ENCODE peak calls at places on chromosomes 13 and 19, in nine cellular contexts. One of them, this sample, is unnamed. For H3K9me3, the result is how much of the 10 kb centered on the place peaks cover.

GRCh38 chr19:33713194-33713593 is 83.5 kb upstream of the KCTD15 start:
- DNase-seq in colonic mucosa: no peak
- DNase-seq in left lung: no peak
- DNase-seq in tibial nerve: no peak
- DNase-seq in CD4-positive, alpha-beta T cell: no peak
- DNase-seq in esophagus squamous epithelium: no peak
- DNase-seq in thoracic aorta: no peak
- DNase-seq in IMR-90: no peak
- DNase-seq in cardiac muscle cell: no peak
- DNase-seq in this sample: no peak

GRCh38 chr19:4350726-4351125 is 7.4 kb downstream of the MPND start:
- DNase-seq in thoracic aorta: no peak
- DNase-seq in cardiac muscle cell: no peak
- DNase-seq in colonic mucosa: no peak
- DNase-seq in left lung: no peak
- DNase-seq in esophagus squamous epithelium: no peak
- DNase-seq in tibial nerve: no peak
- DNase-seq in IMR-90: no peak
- DNase-seq in CD4-positive, alpha-beta T cell: no peak
- DNase-seq in this sample: no peak

GRCh38 chr13:29500426-29500825 is 95.1 kb downstream of the SLC7A1 start:
- DNase-seq in thoracic aorta: no peak
- DNase-seq in colonic mucosa: no peak
- DNase-seq in esophagus squamous epithelium: no peak
- DNase-seq in left lung: no peak
- DNase-seq in tibial nerve: no peak
- DNase-seq in cardiac muscle cell: no peak
- DNase-seq in CD4-positive, alpha-beta T cell: no peak
- DNase-seq in IMR-90: no peak
- DNase-seq in this sample: no peak

GRCh38 chr19:4534836-4535658 is at the start of gene PLIN5:
- DNase-seq in IMR-90: peak
- DNase-seq in left lung: peak
- DNase-seq in CD4-positive, alpha-beta T cell: peak
- DNase-seq in tibial nerve: peak
- DNase-seq in cardiac muscle cell: peak
- DNase-seq in thoracic aorta: no peak
- DNase-seq in colonic mucosa: peak
- DNase-seq in esophagus squamous epithelium: no peak
- DNase-seq in this sample: peak

GRCh38 chr13:113863511-113864302 is at the start of gene GAS6:
- DNase-seq in esophagus squamous epithelium: no peak
- DNase-seq in colonic mucosa: peak
- DNase-seq in left lung: peak
- DNase-seq in thoracic aorta: no peak
- DNase-seq in tibial nerve: no peak
- DNase-seq in CD4-positive, alpha-beta T cell: no peak
- DNase-seq in cardiac muscle cell: peak
- DNase-seq in IMR-90: no peak
- DNase-seq in this sample: peak

GRCh38 chr19:47490031-47490430 is 6.0 kb upstream of the KPTN start:
- DNase-seq in colonic mucosa: no peak
- DNase-seq in left lung: peak
- DNase-seq in CD4-positive, alpha-beta T cell: no peak
- DNase-seq in esophagus squamous epithelium: no peak
- DNase-seq in thoracic aorta: no peak
- DNase-seq in tibial nerve: no peak
- DNase-seq in cardiac muscle cell: no peak
- DNase-seq in IMR-90: no peak
- DNase-seq in this sample: no peak

GRCh38 chr19:32692727-32693061 is 1.1 kb downstream of the NUDT19 start:
- DNase-seq in tibial nerve: no peak
- DNase-seq in left lung: no peak
- DNase-seq in CD4-positive, alpha-beta T cell: no peak
- DNase-seq in esophagus squamous epithelium: no peak
- DNase-seq in cardiac muscle cell: no peak
- DNase-seq in IMR-90: no peak
- DNase-seq in colonic mucosa: no peak
- DNase-seq in thoracic aorta: no peak
- DNase-seq in this sample: no peak

GRCh38 chr13:113643593-113643992 is 14.4 kb downstream of the ATP4B start:
- DNase-seq in colonic mucosa: no peak
- DNase-seq in IMR-90: no peak
- DNase-seq in cardiac muscle cell: no peak
- DNase-seq in esophagus squamous epithelium: no peak
- DNase-seq in tibial nerve: no peak
- DNase-seq in CD4-positive, alpha-beta T cell: no peak
- DNase-seq in left lung: no peak
- DNase-seq in thoracic aorta: no peak
- DNase-seq in this sample: no peak

GRCh38 chr13:107441279-107441678 is 774.1 kb downstream of the LIG4 start:
- DNase-seq in colonic mucosa: no peak
- DNase-seq in cardiac muscle cell: peak
- DNase-seq in thoracic aorta: no peak
- DNase-seq in tibial nerve: no peak
- DNase-seq in esophagus squamous epithelium: no peak
- DNase-seq in left lung: no peak
- DNase-seq in CD4-positive, alpha-beta T cell: no peak
- DNase-seq in IMR-90: peak
- DNase-seq in this sample: no peak

GRCh38 chr13:100397627-100398026 is 191.0 kb downstream of the GGACT start:
- DNase-seq in tibial nerve: no peak
- DNase-seq in cardiac muscle cell: no peak
- DNase-seq in thoracic aorta: no peak
- DNase-seq in CD4-positive, alpha-beta T cell: no peak
- DNase-seq in left lung: no peak
- DNase-seq in esophagus squamous epithelium: no peak
- DNase-seq in colonic mucosa: no peak
- DNase-seq in IMR-90: no peak
- DNase-seq in this sample: no peak

GRCh38 chr13:48831248-48831647 is 144.5 kb upstream of the FNDC3A start:
- DNase-seq in tibial nerve: no peak
- DNase-seq in thoracic aorta: no peak
- DNase-seq in CD4-positive, alpha-beta T cell: no peak
- DNase-seq in esophagus squamous epithelium: no peak
- DNase-seq in left lung: no peak
- DNase-seq in IMR-90: peak
- DNase-seq in cardiac muscle cell: peak
- DNase-seq in colonic mucosa: no peak
- DNase-seq in this sample: no peak
- H3K9me3 ChIP-seq in tibial nerve: under half
- H3K9me3 ChIP-seq in thoracic aorta: under half
- H3K9me3 ChIP-seq in CD4-positive, alpha-beta T cell: under half
- H3K9me3 ChIP-seq in esophagus squamous epithelium: under half
- H3K9me3 ChIP-seq in left lung: under half
- H3K9me3 ChIP-seq in IMR-90: under half
- H3K9me3 ChIP-seq in cardiac muscle cell: under half
- H3K9me3 ChIP-seq in colonic mucosa: under half
- H3K9me3 ChIP-seq in this sample: under half

GRCh38 chr13:41848435-41849255 is 112.3 kb downstream of the VWA8 start:
- DNase-seq in colonic mucosa: no peak
- DNase-seq in cardiac muscle cell: peak
- DNase-seq in thoracic aorta: no peak
- DNase-seq in IMR-90: peak
- DNase-seq in CD4-positive, alpha-beta T cell: no peak
- DNase-seq in tibial nerve: no peak
- DNase-seq in left lung: no peak
- DNase-seq in esophagus squamous epithelium: no peak
- DNase-seq in this sample: no peak
- TF ChIP-seq CTCF in colonic mucosa: no peak
- TF ChIP-seq CTCF in cardiac muscle cell: peak
- TF ChIP-seq CTCF in thoracic aorta: no peak
- TF ChIP-seq CTCF in IMR-90: no peak
- TF ChIP-seq CTCF in CD4-positive, alpha-beta T cell: no peak
- TF ChIP-seq CTCF in tibial nerve: no peak
- TF ChIP-seq CTCF in left lung: no peak
- TF ChIP-seq CTCF in esophagus squamous epithelium: peak
- TF ChIP-seq CTCF in this sample: no peak

GRCh38 chr19:9295411-9295849 is 14.2 kb downstream of the ZNF699 start:
- DNase-seq in tibial nerve: no peak
- DNase-seq in colonic mucosa: no peak
- DNase-seq in left lung: no peak
- DNase-seq in IMR-90: no peak
- DNase-seq in thoracic aorta: no peak
- DNase-seq in CD4-positive, alpha-beta T cell: no peak
- DNase-seq in esophagus squamous epithelium: no peak
- DNase-seq in cardiac muscle cell: no peak
- DNase-seq in this sample: no peak
- H3K9me3 ChIP-seq in tibial nerve: half or more
- H3K9me3 ChIP-seq in colonic mucosa: under half
- H3K9me3 ChIP-seq in left lung: under half
- H3K9me3 ChIP-seq in IMR-90: half or more
- H3K9me3 ChIP-seq in thoracic aorta: half or more
- H3K9me3 ChIP-seq in CD4-positive, alpha-beta T cell: half or more
- H3K9me3 ChIP-seq in esophagus squamous epithelium: under half
- H3K9me3 ChIP-seq in cardiac muscle cell: under half
- H3K9me3 ChIP-seq in this sample: half or more

GRCh38 chr19:13154911-13155471 is 4.8 kb downstream of the IER2 start:
- DNase-seq in cardiac muscle cell: peak
- DNase-seq in thoracic aorta: no peak
- DNase-seq in esophagus squamous epithelium: no peak
- DNase-seq in tibial nerve: peak
- DNase-seq in colonic mucosa: peak
- DNase-seq in IMR-90: peak
- DNase-seq in left lung: peak
- DNase-seq in CD4-positive, alpha-beta T cell: peak
- DNase-seq in this sample: peak
- TF ChIP-seq CTCF in cardiac muscle cell: peak
- TF ChIP-seq CTCF in thoracic aorta: no peak
- TF ChIP-seq CTCF in esophagus squamous epithelium: peak
- TF ChIP-seq CTCF in tibial nerve: peak
- TF ChIP-seq CTCF in colonic mucosa: no peak
- TF ChIP-seq CTCF in IMR-90: peak
- TF ChIP-seq CTCF in left lung: no peak
- TF ChIP-seq CTCF in CD4-positive, alpha-beta T cell: peak
- TF ChIP-seq CTCF in this sample: no peak

GRCh38 chr19:23145617-23146415 is 29.0 kb downstream of the ZNF730 start:
- DNase-seq in esophagus squamous epithelium: no peak
- DNase-seq in cardiac muscle cell: no peak
- DNase-seq in tibial nerve: no peak
- DNase-seq in CD4-positive, alpha-beta T cell: no peak
- DNase-seq in left lung: no peak
- DNase-seq in colonic mucosa: no peak
- DNase-seq in IMR-90: no peak
- DNase-seq in thoracic aorta: no peak
- DNase-seq in this sample: no peak
- H3K9me3 ChIP-seq in esophagus squamous epithelium: under half
- H3K9me3 ChIP-seq in cardiac muscle cell: under half
- H3K9me3 ChIP-seq in tibial nerve: half or more
- H3K9me3 ChIP-seq in CD4-positive, alpha-beta T cell: under half
- H3K9me3 ChIP-seq in left lung: under half
- H3K9me3 ChIP-seq in colonic mucosa: under half
- H3K9me3 ChIP-seq in IMR-90: under half
- H3K9me3 ChIP-seq in thoracic aorta: under half
- H3K9me3 ChIP-seq in this sample: under half

DNA sequence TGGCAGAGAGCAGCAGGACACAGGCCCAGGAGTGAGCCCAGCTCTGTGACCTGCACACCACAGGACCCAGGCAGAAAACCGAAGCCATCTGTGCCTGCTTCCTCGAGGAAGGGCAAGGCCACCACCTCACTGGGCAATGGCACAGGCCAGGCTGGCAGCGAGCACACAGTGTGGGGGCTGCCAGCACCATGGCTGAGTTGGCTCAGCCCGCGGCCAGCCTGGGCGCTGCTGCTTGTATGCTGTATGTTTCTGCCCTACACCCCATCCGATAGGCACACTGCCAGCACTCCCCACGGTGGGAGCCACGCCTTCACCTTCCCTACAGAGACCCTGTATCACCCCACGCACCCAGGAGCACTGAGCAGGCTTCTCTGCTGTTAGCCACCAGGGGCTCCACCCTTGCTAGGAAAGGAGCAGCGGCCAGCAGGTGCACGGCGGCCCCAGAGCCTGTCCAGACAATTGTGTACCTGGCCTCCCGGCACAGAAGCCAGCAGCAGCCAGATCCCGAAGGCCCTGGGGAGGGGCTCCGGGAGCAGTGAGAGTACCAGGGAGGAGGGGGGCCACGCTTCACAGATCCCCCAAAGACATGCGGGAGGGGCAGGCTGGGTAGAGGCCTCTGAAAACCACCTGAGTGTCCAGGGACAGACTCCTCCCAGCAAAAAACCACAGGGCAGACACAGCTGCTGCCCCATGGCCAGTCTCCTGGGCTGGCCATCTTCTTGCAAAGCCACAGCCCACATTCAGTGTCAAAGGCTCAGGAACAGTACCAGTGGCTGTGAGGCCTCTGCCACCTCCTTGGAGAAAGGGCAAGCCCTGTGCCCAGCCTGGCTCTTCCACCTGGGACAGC is 56.1 kb downstream of the MLLT1 start:
- DNase-seq in esophagus squamous epithelium: no peak
- DNase-seq in colonic mucosa: no peak
- DNase-seq in thoracic aorta: no peak
- DNase-seq in cardiac muscle cell: no peak
- DNase-seq in CD4-positive, alpha-beta T cell: no peak
- DNase-seq in tibial nerve: no peak
- DNase-seq in IMR-90: no peak
- DNase-seq in left lung: peak
- DNase-seq in this sample: no peak
- TF ChIP-seq CTCF in esophagus squamous epithelium: peak
- TF ChIP-seq CTCF in colonic mucosa: no peak
- TF ChIP-seq CTCF in thoracic aorta: no peak
- TF ChIP-seq CTCF in cardiac muscle cell: no peak
- TF ChIP-seq CTCF in CD4-positive, alpha-beta T cell: no peak
- TF ChIP-seq CTCF in tibial nerve: no peak
- TF ChIP-seq CTCF in IMR-90: no peak
- TF ChIP-seq CTCF in left lung: no peak
- TF ChIP-seq CTCF in this sample: no peak

GRCh38 chr13:103406967-103407366 is 340.8 kb upstream of the SLC10A2 start:
- DNase-seq in tibial nerve: no peak
- DNase-seq in esophagus squamous epithelium: no peak
- DNase-seq in cardiac muscle cell: no peak
- DNase-seq in IMR-90: no peak
- DNase-seq in thoracic aorta: no peak
- DNase-seq in left lung: no peak
- DNase-seq in colonic mucosa: no peak
- DNase-seq in CD4-positive, alpha-beta T cell: no peak
- DNase-seq in this sample: no peak
- H3K9me3 ChIP-seq in tibial nerve: under half
- H3K9me3 ChIP-seq in esophagus squamous epithelium: under half
- H3K9me3 ChIP-seq in cardiac muscle cell: under half
- H3K9me3 ChIP-seq in IMR-90: under half
- H3K9me3 ChIP-seq in thoracic aorta: under half
- H3K9me3 ChIP-seq in left lung: under half
- H3K9me3 ChIP-seq in colonic mucosa: under half
- H3K9me3 ChIP-seq in CD4-positive, alpha-beta T cell: under half
- H3K9me3 ChIP-seq in this sample: under half

GRCh38 chr13:51768378-51768921 is 35.5 kb downstream of the DHRS12 start:
- DNase-seq in thoracic aorta: no peak
- DNase-seq in IMR-90: no peak
- DNase-seq in colonic mucosa: no peak
- DNase-seq in cardiac muscle cell: no peak
- DNase-seq in left lung: no peak
- DNase-seq in tibial nerve: no peak
- DNase-seq in CD4-positive, alpha-beta T cell: no peak
- DNase-seq in esophagus squamous epithelium: no peak
- DNase-seq in this sample: no peak
- TF ChIP-seq CTCF in thoracic aorta: no peak
- TF ChIP-seq CTCF in IMR-90: no peak
- TF ChIP-seq CTCF in colonic mucosa: no peak
- TF ChIP-seq CTCF in cardiac muscle cell: peak
- TF ChIP-seq CTCF in left lung: no peak
- TF ChIP-seq CTCF in tibial nerve: no peak
- TF ChIP-seq CTCF in CD4-positive, alpha-beta T cell: no peak
- TF ChIP-seq CTCF in esophagus squamous epithelium: no peak
- TF ChIP-seq CTCF in this sample: no peak

GRCh38 chr19:14460935-14461334 is 14.2 kb downstream of the PTGER1 start:
- DNase-seq in thoracic aorta: no peak
- DNase-seq in IMR-90: no peak
- DNase-seq in colonic mucosa: no peak
- DNase-seq in esophagus squamous epithelium: no peak
- DNase-seq in tibial nerve: no peak
- DNase-seq in CD4-positive, alpha-beta T cell: no peak
- DNase-seq in cardiac muscle cell: no peak
- DNase-seq in left lung: no peak
- DNase-seq in this sample: no peak
- H3K9me3 ChIP-seq in thoracic aorta: under half
- H3K9me3 ChIP-seq in IMR-90: under half
- H3K9me3 ChIP-seq in colonic mucosa: under half
- H3K9me3 ChIP-seq in esophagus squamous epithelium: under half
- H3K9me3 ChIP-seq in tibial nerve: under half
- H3K9me3 ChIP-seq in CD4-positive, alpha-beta T cell: under half
- H3K9me3 ChIP-seq in cardiac muscle cell: under half
- H3K9me3 ChIP-seq in left lung: under half
- H3K9me3 ChIP-seq in this sample: under half

This sample was measured in breast epithelium.